ENCODE peak calls at places on chromosomes 5 and 9, in six cellular contexts. E, P, B, D, M and Z are unnamed samples.

GRCh38 chr9:71793386-71794105 is 25.2 kb upstream of the CEMIP2 start:
- DNase-seq in E (no peak), P (no peak), B (no peak), D (peak), M (no peak), Z (no peak)

GRCh38 chr5:116242363-116242762 is 157.5 kb downstream of the COMMD10 start:
- DNase-seq in E (no peak), P (no peak), B (no peak), D (no peak), M (no peak), Z (no peak)

GRCh38 chr5:92906798-92907380 is 674.1 kb downstream of the NR2F1-AS1 start:
- DNase-seq in E (no peak), P (no peak), B (no peak), D (no peak), M (no peak), Z (no peak)

GRCh38 chr9:92748233-92748497 is 16.5 kb downstream of the BICD2 start:
- DNase-seq in E (no peak), P (no peak), B (no peak), D (no peak), M (no peak), Z (no peak)

GRCh38 chr5:37850128-37850865 is 10.5 kb upstream of the GDNF start:
- DNase-seq in E (no peak), P (no peak), B (no peak), D (no peak), M (no peak), Z (no peak)

GRCh38 chr5:131281133-131281867 is 17.4 kb downstream of the CDC42SE2 start:
- DNase-seq in E (no peak), P (no peak), B (no peak), D (no peak), M (no peak), Z (no peak)

GRCh38 chr5:174493536-174493935 is 230.8 kb upstream of the MSX2 start:
- DNase-seq in E (no peak), P (no peak), B (peak), D (no peak), M (no peak), Z (no peak)

GRCh38 chr5:125357660-125358059 is 611.2 kb upstream of the ZNF608 start:
- DNase-seq in E (no peak), P (no peak), B (no peak), D (no peak), M (no peak), Z (no peak)

GRCh38 chr5:138282918-138283742 is 8.7 kb upstream of the GFRA3 start:
- DNase-seq in E (no peak), P (peak), B (peak), D (peak), M (no peak), Z (no peak)

GRCh38 chr9:114424126-114424525 is 36.3 kb upstream of the AKNA start:
- DNase-seq in E (no peak), P (no peak), B (no peak), D (no peak), M (no peak), Z (no peak)

GRCh38 chr9:126830827-126831226 is 26.0 kb downstream of the ZBTB43 start:
- DNase-seq in E (no peak), P (no peak), B (no peak), D (no peak), M (no peak), Z (no peak)